ENCODE peak calls at places on chromosomes 7 and 10, in seven cellular contexts. One of them, this sample, is unnamed.

GRCh38 chr7:100127866-100128601 is 1.3 kb downstream of the MBLAC1 start:
- DNase-seq in tibial nerve: no peak
- DNase-seq in A549: no peak
- DNase-seq in lower leg skin: no peak
- DNase-seq in uterus: no peak
- DNase-seq in body of pancreas: peak
- DNase-seq in heart left ventricle: no peak
- DNase-seq in this sample: peak

GRCh38 chr10:52031771-52032170 is 282.3 kb upstream of the DKK1 start:
- DNase-seq in uterus: no peak
- DNase-seq in body of pancreas: no peak
- DNase-seq in lower leg skin: no peak
- DNase-seq in tibial nerve: no peak
- DNase-seq in A549: no peak
- DNase-seq in heart left ventricle: no peak
- DNase-seq in this sample: no peak

GRCh38 chr7:111429781-111430180 is 132.5 kb downstream of the IMMP2L start:
- DNase-seq in body of pancreas: no peak
- DNase-seq in tibial nerve: no peak
- DNase-seq in uterus: no peak
- DNase-seq in A549: no peak
- DNase-seq in heart left ventricle: no peak
- DNase-seq in lower leg skin: no peak
- DNase-seq in this sample: no peak

GRCh38 chr7:13117103-13117502 is 429.7 kb downstream of the ARL4A start:
- DNase-seq in uterus: no peak
- DNase-seq in tibial nerve: no peak
- DNase-seq in lower leg skin: no peak
- DNase-seq in body of pancreas: no peak
- DNase-seq in A549: peak
- DNase-seq in heart left ventricle: no peak
- DNase-seq in this sample: peak

GRCh38 chr10:77773631-77774426 is 136.2 kb upstream of the KCNMA1 start:
- DNase-seq in body of pancreas: no peak
- DNase-seq in tibial nerve: no peak
- DNase-seq in lower leg skin: no peak
- DNase-seq in uterus: no peak
- DNase-seq in A549: no peak
- DNase-seq in heart left ventricle: no peak
- DNase-seq in this sample: no peak

GRCh38 chr10:123017421-123018165 is 8.8 kb downstream of the ACADSB start:
- DNase-seq in tibial nerve: no peak
- DNase-seq in lower leg skin: peak
- DNase-seq in body of pancreas: no peak
- DNase-seq in heart left ventricle: no peak
- DNase-seq in uterus: no peak
- DNase-seq in A549: no peak
- DNase-seq in this sample: no peak

GRCh38 chr7:99829520-99830160 is 1.8 kb downstream of the CYP3A43 start:
- DNase-seq in lower leg skin: no peak
- DNase-seq in tibial nerve: no peak
- DNase-seq in body of pancreas: peak
- DNase-seq in heart left ventricle: no peak
- DNase-seq in A549: no peak
- DNase-seq in uterus: no peak
- DNase-seq in this sample: peak

GRCh38 chr7:85890244-85890811 is 703.5 kb upstream of the SEMA3D start:
- DNase-seq in A549: peak
- DNase-seq in body of pancreas: no peak
- DNase-seq in lower leg skin: no peak
- DNase-seq in uterus: no peak
- DNase-seq in tibial nerve: no peak
- DNase-seq in heart left ventricle: no peak
- DNase-seq in this sample: peak

GRCh38 chr7:33813331-33813730 is 92.0 kb upstream of the BMPER start:
- DNase-seq in uterus: no peak
- DNase-seq in body of pancreas: no peak
- DNase-seq in heart left ventricle: no peak
- DNase-seq in A549: no peak
- DNase-seq in lower leg skin: no peak
- DNase-seq in tibial nerve: no peak
- DNase-seq in this sample: no peak

GRCh38 chr10:6222755-6223154 is 20.0 kb downstream of the PFKFB3 start:
- DNase-seq in lower leg skin: no peak
- DNase-seq in tibial nerve: no peak
- DNase-seq in body of pancreas: no peak
- DNase-seq in uterus: no peak
- DNase-seq in A549: no peak
- DNase-seq in heart left ventricle: no peak
- DNase-seq in this sample: no peak

GRCh38 chr7:149818536-149818840 is 19.7 kb upstream of the ZNF862 start:
- DNase-seq in body of pancreas: no peak
- DNase-seq in lower leg skin: no peak
- DNase-seq in heart left ventricle: no peak
- DNase-seq in tibial nerve: no peak
- DNase-seq in uterus: no peak
- DNase-seq in A549: no peak
- DNase-seq in this sample: no peak

GRCh38 chr10:15857001-15857608 is 3.2 kb downstream of the MINDY3 start:
- DNase-seq in body of pancreas: no peak
- DNase-seq in tibial nerve: no peak
- DNase-seq in A549: no peak
- DNase-seq in lower leg skin: no peak
- DNase-seq in uterus: no peak
- DNase-seq in heart left ventricle: no peak
- DNase-seq in this sample: no peak

GRCh38 chr10:15858895-15859294 is 1.4 kb downstream of the MINDY3 start:
- DNase-seq in A549: no peak
- DNase-seq in body of pancreas: no peak
- DNase-seq in heart left ventricle: no peak
- DNase-seq in lower leg skin: no peak
- DNase-seq in uterus: no peak
- DNase-seq in tibial nerve: no peak
- DNase-seq in this sample: no peak

GRCh38 chr10:15859531-15859864 is 809 bp downstream of the MINDY3 start:
- DNase-seq in A549: no peak
- DNase-seq in tibial nerve: no peak
- DNase-seq in lower leg skin: no peak
- DNase-seq in uterus: no peak
- DNase-seq in heart left ventricle: no peak
- DNase-seq in body of pancreas: no peak
- DNase-seq in this sample: no peak

GRCh38 chr10:15860692-15861201 is 440 bp upstream of the MINDY3 start:
- DNase-seq in body of pancreas: no peak
- DNase-seq in uterus: no peak
- DNase-seq in tibial nerve: no peak
- DNase-seq in lower leg skin: no peak
- DNase-seq in A549: no peak
- DNase-seq in heart left ventricle: no peak
- DNase-seq in this sample: peak

DNA sequence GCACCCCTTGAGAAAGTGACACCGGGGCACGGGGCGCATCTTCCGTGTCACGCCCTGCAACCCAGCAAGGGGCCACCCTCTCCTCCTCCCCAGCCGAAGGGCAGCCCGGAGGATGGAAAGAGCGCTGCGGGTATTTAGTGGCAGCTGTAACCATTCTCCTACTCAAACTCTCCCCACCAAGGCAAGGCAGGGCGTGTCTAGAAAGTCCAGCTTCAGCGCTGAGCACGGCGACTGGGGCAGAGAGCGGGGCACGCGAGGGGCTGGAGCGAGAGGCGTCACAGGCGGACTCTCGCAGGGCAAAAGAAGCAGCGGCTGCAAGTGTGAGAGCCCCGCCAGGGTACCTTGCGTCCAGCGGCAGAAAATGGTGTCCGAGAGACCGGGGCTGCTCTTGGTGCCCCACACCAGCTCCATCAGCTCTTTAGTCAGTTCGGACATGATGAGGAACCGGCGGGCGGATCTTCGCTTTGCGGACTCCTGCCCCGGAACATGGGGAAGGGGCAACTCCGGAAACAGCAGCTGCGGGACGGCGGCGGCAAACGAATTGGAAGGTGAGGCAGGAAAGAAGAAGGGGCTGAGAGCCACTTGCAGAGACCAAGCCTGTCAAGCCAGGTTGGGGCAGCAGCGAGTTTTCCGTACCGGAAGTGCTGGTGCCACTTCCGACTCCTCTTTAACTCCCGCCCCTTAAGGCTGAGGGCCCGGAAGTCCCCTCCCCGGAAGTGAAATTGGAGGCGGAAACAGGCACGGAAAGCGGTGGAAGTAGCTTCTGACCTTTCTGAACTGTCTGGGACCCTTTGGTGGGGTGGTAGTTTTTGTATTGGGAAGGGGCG is at the start of gene MINDY3:
- DNase-seq in body of pancreas: peak
- DNase-seq in lower leg skin: peak
- DNase-seq in heart left ventricle: peak
- DNase-seq in tibial nerve: peak
- DNase-seq in uterus: peak
- DNase-seq in A549: peak
- DNase-seq in this sample: peak
- TF ChIP-seq POLR2A in body of pancreas: peak
- TF ChIP-seq POLR2A in lower leg skin: no peak
- TF ChIP-seq POLR2A in heart left ventricle: peak
- TF ChIP-seq POLR2A in tibial nerve: no peak
- TF ChIP-seq POLR2A in uterus: peak
- TF ChIP-seq POLR2A in A549: peak
- TF ChIP-seq POLR2A in this sample: peak

DNA sequence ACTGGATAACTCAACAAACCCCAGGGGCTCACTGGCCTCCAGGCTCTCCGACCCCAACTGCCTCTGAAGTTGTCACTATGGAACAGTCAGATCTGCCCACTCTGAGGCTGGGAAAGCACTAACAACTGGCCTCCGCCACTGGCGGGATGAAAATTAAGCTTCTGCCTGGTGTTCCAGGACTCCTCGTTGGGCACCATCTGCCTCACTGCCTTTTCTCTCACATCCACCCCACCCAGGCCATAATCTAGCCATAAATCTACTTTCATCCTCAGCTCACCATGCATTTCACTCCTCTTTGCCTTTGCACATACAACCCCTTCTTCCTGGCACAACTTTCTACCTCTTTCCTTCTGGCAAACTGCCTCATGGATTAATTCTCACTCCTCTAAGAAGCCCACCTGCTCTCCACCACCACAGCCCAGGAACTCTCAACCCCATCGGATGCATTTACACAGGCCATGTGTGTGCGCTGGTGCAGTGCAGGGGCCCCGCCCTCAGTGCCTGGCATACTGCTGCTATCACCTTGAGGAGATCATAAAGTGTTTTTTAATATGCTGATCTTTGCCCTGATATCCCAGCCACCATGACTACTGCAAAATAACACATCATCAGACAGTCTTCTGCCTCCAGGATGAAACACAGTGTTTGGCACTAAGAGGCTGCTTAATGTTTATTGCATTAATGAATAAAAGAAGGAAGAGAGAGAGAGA is 4.0 kb downstream of the CDHR1 start:
- DNase-seq in heart left ventricle: no peak
- DNase-seq in uterus: no peak
- DNase-seq in A549: no peak
- DNase-seq in body of pancreas: no peak
- DNase-seq in lower leg skin: no peak
- DNase-seq in tibial nerve: no peak
- DNase-seq in this sample: no peak
- TF ChIP-seq POLR2A in heart left ventricle: no peak
- TF ChIP-seq POLR2A in uterus: no peak
- TF ChIP-seq POLR2A in A549: no peak
- TF ChIP-seq POLR2A in body of pancreas: no peak
- TF ChIP-seq POLR2A in lower leg skin: no peak
- TF ChIP-seq POLR2A in tibial nerve: no peak
- TF ChIP-seq POLR2A in this sample: no peak

DNA sequence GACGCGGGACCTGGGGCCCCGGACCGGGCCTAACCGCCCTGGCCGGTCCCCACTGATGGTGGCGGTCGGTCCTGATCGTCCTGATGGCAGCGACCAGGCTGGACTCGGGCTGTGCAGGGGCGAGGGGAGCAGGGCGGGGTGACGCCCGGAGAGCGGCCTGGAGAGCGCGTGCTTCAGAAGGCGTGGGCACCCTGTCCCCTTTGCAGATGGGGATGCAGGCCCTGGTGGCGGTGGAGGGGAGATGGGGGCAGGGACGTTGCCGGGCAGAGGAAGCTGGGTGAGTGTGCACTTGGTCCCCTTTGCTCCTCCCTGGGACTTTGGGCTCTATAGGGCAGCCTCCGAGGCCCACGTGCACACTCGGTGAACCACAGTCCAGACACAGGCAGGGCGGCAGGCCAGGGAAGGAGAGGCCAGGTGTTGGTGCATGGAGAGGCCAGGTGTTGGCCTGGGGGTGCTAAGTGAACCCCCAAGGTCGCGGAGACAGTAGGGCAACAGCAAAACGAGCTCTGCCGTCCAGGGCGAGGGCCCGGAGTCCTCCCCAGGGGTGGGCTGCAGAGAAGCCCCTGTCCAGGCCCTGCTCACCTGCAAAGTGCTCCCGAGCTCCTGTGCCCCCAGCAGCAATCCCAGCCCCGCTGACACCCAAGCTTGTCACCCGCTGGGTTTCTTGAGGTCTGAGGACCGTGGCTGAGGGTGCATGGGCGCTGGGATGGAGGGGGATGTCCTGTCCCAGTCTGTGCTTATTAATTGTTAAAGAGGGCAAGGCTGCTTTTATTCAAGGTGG is 42.3 kb upstream of the FAM20C start:
- DNase-seq in lower leg skin: peak
- DNase-seq in heart left ventricle: peak
- DNase-seq in body of pancreas: peak
- DNase-seq in uterus: peak
- DNase-seq in tibial nerve: no peak
- DNase-seq in A549: no peak
- DNase-seq in this sample: peak
- TF ChIP-seq POLR2A in lower leg skin: no peak
- TF ChIP-seq POLR2A in heart left ventricle: no peak
- TF ChIP-seq POLR2A in body of pancreas: no peak
- TF ChIP-seq POLR2A in uterus: no peak
- TF ChIP-seq POLR2A in tibial nerve: no peak
- TF ChIP-seq POLR2A in A549: peak
- TF ChIP-seq POLR2A in this sample: no peak

GRCh38 chr10:33271969-33272583 is 62.4 kb downstream of the NRP1 start:
- DNase-seq in tibial nerve: no peak
- DNase-seq in lower leg skin: no peak
- DNase-seq in heart left ventricle: no peak
- DNase-seq in A549: no peak
- DNase-seq in uterus: no peak
- DNase-seq in body of pancreas: no peak
- DNase-seq in this sample: no peak

GRCh38 chr10:33274096-33274785 is 60.2 kb downstream of the NRP1 start:
- DNase-seq in lower leg skin: no peak
- DNase-seq in tibial nerve: no peak
- DNase-seq in heart left ventricle: no peak
- DNase-seq in A549: peak
- DNase-seq in uterus: no peak
- DNase-seq in body of pancreas: no peak
- DNase-seq in this sample: no peak

GRCh38 chr10:33270971-33271370 is 63.5 kb downstream of the NRP1 start:
- DNase-seq in uterus: no peak
- DNase-seq in tibial nerve: no peak
- DNase-seq in A549: no peak
- DNase-seq in lower leg skin: no peak
- DNase-seq in body of pancreas: no peak
- DNase-seq in heart left ventricle: no peak
- DNase-seq in this sample: no peak

GRCh38 chr10:33276282-33276923 is 58.1 kb downstream of the NRP1 start:
- DNase-seq in A549: peak
- DNase-seq in lower leg skin: peak
- DNase-seq in body of pancreas: no peak
- DNase-seq in uterus: no peak
- DNase-seq in heart left ventricle: no peak
- DNase-seq in tibial nerve: no peak
- DNase-seq in this sample: no peak

GRCh38 chr10:33273295-33274002 is 61.0 kb downstream of the NRP1 start:
- DNase-seq in A549: peak
- DNase-seq in tibial nerve: peak
- DNase-seq in uterus: peak
- DNase-seq in heart left ventricle: peak
- DNase-seq in body of pancreas: peak
- DNase-seq in lower leg skin: peak
- DNase-seq in this sample: no peak
- TF ChIP-seq POLR2A in A549: no peak
- TF ChIP-seq POLR2A in tibial nerve: no peak
- TF ChIP-seq POLR2A in uterus: no peak
- TF ChIP-seq POLR2A in heart left ventricle: peak
- TF ChIP-seq POLR2A in body of pancreas: no peak
- TF ChIP-seq POLR2A in lower leg skin: no peak
- TF ChIP-seq POLR2A in this sample: no peak

This sample was measured in erythroblast.